ENCODE peak calls at places on chromosomes 4 and X, in four cellular contexts. X is ascending aorta, F is epithelial cell of esophagus, N is mammary epithelial cell. B is an unnamed sample.

GRCh38 chr4:88353324-88353723 is 25.3 kb upstream of the HERC6 start:
- DNase-seq in X (no peak), F (no peak), N (no peak), B (no peak)

GRCh38 chr4:89781321-89781720 is 55.6 kb downstream of the SNCA start:
- DNase-seq in X (no peak), N (peak), F (peak), B (no peak)

GRCh38 chr4:182764642-182765041 is 152.5 kb downstream of the DCTD start:
- DNase-seq in F (no peak), N (no peak), X (no peak), B (no peak)

GRCh38 chr4:123587983-123588494 is 191.4 kb downstream of the SPRY1 start:
- DNase-seq in N (peak), X (peak), F (peak), B (peak)

GRCh38 chr4:102574317-102574716 is 73.2 kb downstream of the NFKB1 start:
- DNase-seq in N (no peak), F (no peak), X (no peak), B (no peak)

GRCh38 chr4:7785017-7785416 is 154.6 kb downstream of the AFAP1 start:
- DNase-seq in X (no peak), F (no peak), N (no peak), B (no peak)

GRCh38 chrX:44462851-44463250 is 79.8 kb downstream of the FUNDC1 start:
- DNase-seq in F (no peak), X (no peak), N (no peak), B (no peak)

GRCh38 chrX:115372026-115372610 is 82.6 kb downstream of the LUZP4 start:
- DNase-seq in N (peak), X (no peak), F (peak), B (peak)

GRCh38 chr4:79198886-79199591 is 126.8 kb downstream of the NAA11 start:
- DNase-seq in F (no peak), X (no peak), N (no peak), B (no peak)

GRCh38 chrX:115413246-115413878 is 123.8 kb downstream of the LUZP4 start:
- DNase-seq in X (no peak), N (no peak), F (no peak), B (no peak)

GRCh38 chr4:71187399-71188196 is 151.2 kb upstream of the SLC4A4 start:
- DNase-seq in X (no peak), N (peak), F (peak), B (no peak)

GRCh38 chr4:56640907-56641493 is 40.1 kb downstream of the HOPX start:
- DNase-seq in N (no peak), X (no peak), F (peak), B (no peak)

GRCh38 chr4:38385286-38386010 is 278.6 kb upstream of the KLF3 start:
- DNase-seq in F (peak), N (peak), X (no peak), B (peak)

GRCh38 chrX:6852121-6852520 is 295.4 kb upstream of the STS start:
- DNase-seq in X (no peak), F (no peak), N (no peak), B (no peak)

GRCh38 chr4:168831585-168831918 is 178.5 kb downstream of the CBR4 start:
- DNase-seq in N (no peak), X (no peak), F (no peak), B (no peak)

GRCh38 chrX:40085086-40085551 is 12.6 kb downstream of the BCOR start:
- DNase-seq in X (no peak), F (peak), N (no peak), B (no peak)

GRCh38 chr4:6465985-6466384 is 6.4 kb downstream of the PPP2R2C start:
- DNase-seq in X (peak), F (no peak), N (no peak), B (no peak)

GRCh38 chr4:170026253-170026991 is at the start of gene MFAP3L:
- DNase-seq in N (peak), F (peak), X (peak), B (peak)
- TF ChIP-seq CTCF in N (no peak), F (no peak), X (peak), B (peak)

DNA sequence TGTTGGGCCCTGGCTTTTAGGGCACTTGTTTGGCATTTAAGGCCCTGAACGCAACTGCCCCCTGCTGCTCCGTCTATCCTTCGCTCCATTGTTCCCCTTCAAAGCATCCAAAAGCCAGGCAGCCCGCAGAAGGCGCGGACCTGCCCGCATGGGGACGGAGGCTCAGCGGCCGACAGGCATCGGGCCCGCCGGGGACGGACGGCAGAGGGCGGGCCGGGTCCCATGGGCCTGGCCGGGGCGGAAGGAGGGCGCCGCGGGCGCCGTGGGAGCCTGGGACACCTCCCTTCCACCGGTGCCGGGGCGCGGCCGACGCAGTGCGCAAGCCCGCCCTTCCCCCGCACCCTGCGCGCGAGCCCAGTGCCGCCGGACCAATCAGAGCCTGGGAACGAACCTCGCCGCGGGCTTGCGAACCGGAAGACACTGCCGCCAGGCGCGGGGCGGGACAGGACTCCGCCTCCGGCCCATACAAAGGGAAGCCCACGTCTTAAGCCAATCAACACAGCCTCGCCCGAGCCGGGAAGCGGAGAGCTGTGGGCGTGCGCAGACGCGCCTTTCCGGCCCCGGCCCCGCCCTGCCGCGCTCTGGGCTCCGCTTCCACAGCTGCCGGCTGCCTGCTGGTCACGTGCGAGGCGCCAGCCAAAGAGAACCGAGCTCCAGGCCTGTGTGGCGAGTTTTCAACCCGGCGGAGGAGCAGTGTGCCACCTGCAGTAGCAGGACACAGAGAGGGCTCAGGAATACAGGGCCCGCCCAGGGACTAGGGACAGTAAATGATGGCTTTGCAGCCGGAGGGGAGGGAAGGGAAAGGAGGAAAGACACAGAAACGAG is 2.1 kb upstream of the ARHGAP4 start:
- DNase-seq in F (peak), X (peak), N (peak), B (peak)
- TF ChIP-seq CTCF in F (no peak), X (peak), N (no peak), B (peak)

GRCh38 chrX:130091976-130092522 is 18.2 kb downstream of the ELF4 start:
- DNase-seq in X (peak), F (no peak), N (no peak), B (no peak)
- TF ChIP-seq CTCF in X (no peak), F (no peak), N (no peak), B (peak)

GRCh38 chrX:51456246-51456645 is 40.1 kb downstream of the NUDT11 start:
- DNase-seq in F (no peak), X (no peak), N (no peak), B (no peak)

GRCh38 chrX:51456814-51457213 is 39.6 kb downstream of the NUDT11 start:
- DNase-seq in F (peak), X (no peak), N (no peak), B (no peak)

GRCh38 chrX:51461053-51462050 is 35.0 kb downstream of the NUDT11 start:
- DNase-seq in N (peak), X (no peak), F (peak), B (no peak)

GRCh38 chrX:51463322-51463721 is 33.1 kb downstream of the NUDT11 start:
- DNase-seq in F (no peak), N (no peak), X (no peak), B (no peak)

GRCh38 chrX:51459125-51459524 is 37.3 kb downstream of the NUDT11 start:
- DNase-seq in N (peak), F (peak), X (no peak), B (no peak)
- TF ChIP-seq CTCF in N (peak), F (peak), X (peak), B (peak)

GRCh38 chrX:47854474-47854873 is 17.8 kb downstream of the ZNF81 start:
- DNase-seq in F (peak), X (no peak), N (peak), B (peak)
- TF ChIP-seq CTCF in F (peak), X (peak), N (peak), B (peak)

GRCh38 chr4:25234390-25235367 is 846 bp downstream of the PI4K2B start:
- DNase-seq in N (peak), F (peak), X (peak), B (peak)
- TF ChIP-seq CTCF in N (peak), F (peak), X (peak), B (peak)

GRCh38 chr4:125315571-125316390 is 1.0 kb downstream of the FAT4 start:
- DNase-seq in X (peak), F (peak), N (peak), B (peak)

GRCh38 chr4:125313989-125314602 is 659 bp upstream of the FAT4 start:
- DNase-seq in N (no peak), F (no peak), X (no peak), B (no peak)

GRCh38 chr4:125313497-125313896 is 1.3 kb upstream of the FAT4 start:
- DNase-seq in F (peak), N (peak), X (peak), B (peak)

GRCh38 chr4:125314676-125315570 is at the start of gene FAT4:
- DNase-seq in N (peak), X (peak), F (peak), B (peak)

GRCh38 chr4:125311503-125311902 is 3.3 kb upstream of the FAT4 start:
- DNase-seq in F (no peak), X (no peak), N (no peak), B (no peak)
- TF ChIP-seq CTCF in F (no peak), X (no peak), N (no peak), B (no peak)

DNA sequence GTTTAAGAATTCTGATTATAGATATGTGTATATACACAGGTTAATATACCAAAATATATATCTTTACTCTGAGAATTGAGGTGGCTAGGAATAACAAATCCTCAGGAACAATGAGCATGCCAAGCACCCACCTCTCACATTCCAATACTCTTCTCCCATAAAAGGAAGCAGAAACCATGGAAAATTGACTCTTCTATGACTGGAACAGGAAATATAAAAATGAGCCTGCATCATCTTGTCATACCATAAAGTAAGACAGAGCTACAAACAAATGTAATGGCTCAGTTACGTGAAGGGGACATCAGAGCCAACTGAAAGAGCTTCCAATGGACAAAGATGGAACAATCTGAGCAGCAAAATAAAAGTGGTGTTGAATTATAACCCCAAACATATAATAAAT is 3.8 kb upstream of the MAGEA8 start:
- DNase-seq in F (no peak), X (no peak), N (no peak), B (no peak)
- TF ChIP-seq CTCF in F (no peak), X (no peak), N (no peak), B (no peak)

B was measured in foreskin keratinocyte.